ENCODE peak calls at places on chromosomes 12 and 14, in ten cellular contexts. P is GM23338, Y is left ventricle myocardium inferior, Q is upper lobe of left lung, V is PC-9, C is choroid plexus epithelial cell, R is right lobe of liver, U is HFF-Myc, E is ovary, W is adrenal gland. D is an unnamed sample.

GRCh38 chr12:31669020-31669419 is 9.5 kb downstream of the ETFBKMT start:
- DNase-seq in E (no peak), U (no peak), Y (no peak), P (no peak), W (no peak), Q (no peak), C (no peak), R (no peak), V (no peak), D (no peak)

GRCh38 chr12:24937553-24938244 is 11.2 kb downstream of the BCAT1 start:
- DNase-seq in E (no peak), C (no peak), P (no peak), R (no peak), Q (peak; percentile 31), Y (no peak), U (no peak), V (no peak), W (no peak), D (no peak)

GRCh38 chr12:102891756-102892155 is 25.3 kb downstream of the PAH start:
- DNase-seq in R (no peak), E (no peak), P (peak; percentile 14), C (no peak), U (no peak), Q (no peak), V (no peak), Y (no peak), W (no peak), D (no peak)

GRCh38 chr12:92778525-92778924 is 75.7 kb downstream of the PLEKHG7 start:
- DNase-seq in V (no peak), U (no peak), Y (no peak), R (no peak), P (no peak), E (no peak), C (no peak), W (no peak), Q (no peak), D (no peak)

GRCh38 chr12:82124711-82125110 is 233.5 kb downstream of the CCDC59 start:
- DNase-seq in P (no peak), C (peak; percentile 18), W (no peak), R (no peak), U (no peak), Q (no peak), Y (no peak), E (no peak), V (no peak), D (no peak)

GRCh38 chr14:101246894-101247853 is 314.1 kb upstream of the DIO3 start:
- DNase-seq in C (no peak), U (no peak), W (no peak), E (no peak), Y (no peak), V (no peak), R (no peak), Q (no peak), P (no peak), D (no peak)

GRCh38 chr12:15522574-15523187 is 200.4 kb downstream of the PTPRO start:
- DNase-seq in Q (no peak), W (no peak), E (no peak), V (no peak), P (peak; percentile 69), C (peak; percentile 76), R (no peak), U (no peak), Y (no peak), D (no peak)

GRCh38 chr14:101709962-101710891 is 51.3 kb upstream of the PPP2R5C start:
- DNase-seq in Y (no peak), E (no peak), P (no peak), Q (no peak), C (no peak), W (no peak), V (peak; percentile 94), R (no peak), U (no peak), D (no peak)

GRCh38 chr14:61527325-61528100 is 167.8 kb upstream of the HIF1A start:
- DNase-seq in U (no peak), E (peak; percentile 49), P (no peak), C (peak; percentile 91), R (no peak), Q (peak; percentile 51), Y (no peak), V (peak; percentile 49), W (peak; percentile 81), D (no peak)

GRCh38 chr12:122527478-122527944 is 462 bp downstream of the KNTC1 start:
- DNase-seq in C (no peak), U (no peak), Y (peak; percentile 18), Q (peak; percentile 36), V (peak; percentile 27), R (no peak), E (no peak), P (peak; percentile 51), W (no peak), D (no peak)

GRCh38 chr12:76920182-76921014 is 41.6 kb upstream of the CSRP2 start:
- DNase-seq in Y (no peak), V (no peak), P (peak; percentile 35), R (no peak), C (no peak), W (no peak), E (no peak), Q (no peak), U (no peak), D (no peak)

GRCh38 chr14:101193845-101194355 is 290.4 kb upstream of the RTL1 start:
- DNase-seq in P (no peak), U (no peak), E (no peak), C (no peak), Q (no peak), W (no peak), Y (no peak), V (no peak), R (no peak), D (no peak)

DNA sequence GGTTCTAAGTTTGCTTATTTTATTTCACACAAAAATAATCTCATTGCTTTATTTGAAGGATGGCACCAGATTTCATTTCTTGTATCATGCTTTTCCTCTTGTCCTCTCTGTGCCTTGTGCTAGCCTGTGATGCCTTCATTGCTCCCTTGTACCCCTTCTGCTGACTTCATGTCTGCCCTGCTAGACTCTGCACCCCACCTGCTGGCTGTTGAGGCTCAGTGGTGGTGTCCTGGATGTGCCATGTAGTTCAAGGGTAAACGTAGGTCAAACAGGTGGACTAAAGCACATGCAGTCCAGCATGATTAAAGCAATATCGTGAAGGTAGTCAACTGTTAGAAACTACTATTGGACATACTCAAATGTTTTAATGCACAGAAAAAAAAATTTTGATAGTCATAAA is 21.6 kb downstream of the MRPS35 start:
- DNase-seq in C (peak; percentile 22), Y (no peak), R (peak; percentile 63), P (peak; percentile 50), V (no peak), E (no peak), W (no peak), U (no peak), Q (no peak), D (no peak)
- TF ChIP-seq CTCF in C (peak; percentile 57), Y (no peak), R (peak; percentile 27), P (peak; percentile 61), V (peak; percentile 45), E (no peak), W (no peak), U (peak; percentile 22), Q (peak; percentile 5), D (peak; percentile 5)

GRCh38 chr14:64997108-64997794 is 10.6 kb downstream of the FNTB start:
- DNase-seq in W (no peak), Y (no peak), C (no peak), E (no peak), V (peak; percentile 74), R (no peak), Q (no peak), P (peak; percentile 50), U (no peak), D (no peak)
- H3K4me3 ChIP-seq in W (no peak overlapping the region), Y (no peak overlapping the region), C (no peak overlapping the region), E (no peak overlapping the region), V (peak overlapping the region; percentile 31), R (no peak overlapping the region), Q (no peak overlapping the region), P (no peak overlapping the region), U (no peak overlapping the region), D (no peak overlapping the region)

GRCh38 chr12:124713436-124714082 is 146.1 kb upstream of the NCOR2 start:
- DNase-seq in P (no peak), V (no peak), C (peak; percentile 95), Y (no peak), R (no peak), U (no peak), W (peak; percentile 60), Q (peak; percentile 47), E (no peak), D (no peak)

GRCh38 chr12:124713041-124713435 is 145.6 kb upstream of the NCOR2 start:
- DNase-seq in U (no peak), Q (peak; percentile 79), C (no peak), W (peak; percentile 73), Y (peak; percentile 64), V (no peak), R (peak; percentile 72), P (no peak), E (no peak), D (no peak)

GRCh38 chr12:124705545-124706138 is 138.2 kb upstream of the NCOR2 start:
- DNase-seq in V (no peak), E (no peak), P (no peak), C (no peak), Q (no peak), Y (no peak), W (no peak), U (no peak), R (no peak), D (no peak)

GRCh38 chr12:124715121-124715990 is 147.9 kb upstream of the NCOR2 start:
- DNase-seq in C (peak; percentile 43), W (no peak), P (no peak), U (no peak), R (no peak), Y (no peak), V (peak; percentile 65), Q (peak; percentile 56), E (no peak), D (no peak)

GRCh38 chr12:124709722-124710656 is 142.6 kb upstream of the NCOR2 start:
- DNase-seq in E (no peak), P (no peak), Y (no peak), R (no peak), U (no peak), V (no peak), Q (peak; percentile 82), W (no peak), C (peak; percentile 87), D (no peak)
- TF ChIP-seq CTCF in E (no peak), P (no peak), Y (no peak), R (no peak), U (peak; percentile 18), V (no peak), Q (no peak), W (peak; percentile 31), C (peak; percentile 47), D (no peak)

DNA sequence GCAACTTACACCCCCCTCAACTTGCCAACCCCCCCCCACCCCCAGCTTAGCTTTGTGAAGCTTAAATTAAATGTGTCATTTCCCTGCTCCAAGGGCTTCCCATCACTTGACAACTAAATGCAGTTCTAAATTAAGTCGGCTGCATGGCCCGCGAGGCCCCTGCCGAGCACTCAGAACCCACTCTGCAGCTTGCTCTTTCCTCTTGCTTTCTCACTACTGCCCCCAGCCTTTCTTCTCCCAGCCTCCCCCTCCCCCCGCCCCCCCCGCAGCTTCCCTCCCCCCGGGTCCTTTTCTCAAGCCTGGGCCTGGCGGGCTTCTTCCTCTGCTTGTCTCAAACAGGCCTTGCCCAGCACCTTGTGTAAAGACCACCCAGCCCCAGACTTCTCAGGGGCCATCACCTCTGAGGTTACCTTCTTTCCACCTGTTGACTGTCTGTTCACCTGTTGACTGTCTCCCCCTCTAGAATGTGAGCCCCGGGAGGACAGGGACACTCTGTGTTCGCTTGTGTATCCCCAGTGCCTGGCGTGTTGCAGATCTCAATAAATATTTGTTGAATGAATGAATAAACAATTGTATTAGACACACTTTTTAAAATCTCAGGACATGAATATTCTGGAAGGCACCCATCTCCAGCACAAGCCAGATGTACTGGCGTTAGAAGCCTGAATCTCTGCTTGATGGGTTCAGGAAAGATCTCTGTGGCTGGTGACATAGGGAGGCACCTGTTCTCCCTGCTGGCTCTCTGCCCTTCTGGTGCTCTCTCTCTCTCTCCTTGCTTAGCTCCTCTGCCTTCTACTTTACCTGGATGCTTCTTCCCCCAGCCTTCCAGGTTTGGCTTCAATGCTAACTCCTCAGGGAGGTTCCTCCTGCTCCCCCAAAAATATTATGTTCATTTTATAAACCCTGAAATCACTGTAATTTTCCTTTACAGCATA is 1.2 kb downstream of the CYP46A1 start:
- DNase-seq in Y (no peak), C (no peak), V (no peak), R (no peak), W (no peak), Q (no peak), P (no peak), E (no peak), U (no peak), D (no peak)
- H3K4me3 ChIP-seq in Y (no peak overlapping the region), C (no peak overlapping the region), V (no peak overlapping the region), R (no peak overlapping the region), W (no peak overlapping the region), Q (no peak overlapping the region), P (peak overlapping the region; percentile 75), E (no peak overlapping the region), U (no peak overlapping the region), D (no peak overlapping the region)

D was measured in AG04449.